ENCODE peak calls at places on chromosomes 7 and 10, in five cellular contexts. One of them, this sample, is unnamed.

GRCh38 chr7:20560325-20561180 is 54.9 kb upstream of the ABCB5 start:
- DNase-seq in hepatocyte: no peak
- DNase-seq in GM23248: no peak
- DNase-seq in HCT116: no peak
- DNase-seq in PC-3: no peak
- DNase-seq in this sample: no peak

GRCh38 chr10:97188234-97188847 is 2.6 kb upstream of the SLIT1 start:
- DNase-seq in hepatocyte: no peak
- DNase-seq in GM23248: no peak
- DNase-seq in HCT116: no peak
- DNase-seq in PC-3: no peak
- DNase-seq in this sample: no peak

GRCh38 chr10:116631871-116632295 is 11.1 kb downstream of the PNLIPRP2 start:
- DNase-seq in hepatocyte: no peak
- DNase-seq in GM23248: no peak
- DNase-seq in HCT116: no peak
- DNase-seq in PC-3: no peak
- DNase-seq in this sample: no peak

GRCh38 chr7:97107192-97107800 is 10.2 kb upstream of the SDHAF3 start:
- DNase-seq in hepatocyte: no peak
- DNase-seq in GM23248: peak
- DNase-seq in HCT116: no peak
- DNase-seq in PC-3: no peak
- DNase-seq in this sample: no peak

GRCh38 chr10:11154809-11155208 is 137.1 kb downstream of the CELF2 start:
- DNase-seq in hepatocyte: no peak
- DNase-seq in GM23248: peak
- DNase-seq in HCT116: no peak
- DNase-seq in PC-3: no peak
- DNase-seq in this sample: no peak

GRCh38 chr10:57716884-57717283 is 550.8 kb downstream of the IPMK start:
- DNase-seq in hepatocyte: peak
- DNase-seq in GM23248: peak
- DNase-seq in HCT116: no peak
- DNase-seq in PC-3: peak
- DNase-seq in this sample: no peak

GRCh38 chr10:129741978-129742741 is 221.9 kb downstream of the EBF3 start:
- DNase-seq in hepatocyte: no peak
- DNase-seq in GM23248: no peak
- DNase-seq in HCT116: no peak
- DNase-seq in PC-3: no peak
- DNase-seq in this sample: no peak

GRCh38 chr10:132187421-132188138 is 832 bp downstream of the DPYSL4 start:
- DNase-seq in hepatocyte: no peak
- DNase-seq in GM23248: peak
- DNase-seq in HCT116: no peak
- DNase-seq in PC-3: no peak
- DNase-seq in this sample: no peak

GRCh38 chr7:23597908-23598224 is 684 bp downstream of the CCDC126 start:
- DNase-seq in hepatocyte: no peak
- DNase-seq in GM23248: no peak
- DNase-seq in HCT116: no peak
- DNase-seq in PC-3: no peak
- DNase-seq in this sample: peak

GRCh38 chr10:109895848-109896247 is 27.5 kb downstream of the XPNPEP1 start:
- DNase-seq in hepatocyte: no peak
- DNase-seq in GM23248: no peak
- DNase-seq in HCT116: no peak
- DNase-seq in PC-3: no peak
- DNase-seq in this sample: no peak

GRCh38 chr10:68542046-68542445 is 14.7 kb upstream of the SLC25A16 start:
- DNase-seq in hepatocyte: no peak
- DNase-seq in GM23248: peak
- DNase-seq in HCT116: no peak
- DNase-seq in PC-3: peak
- DNase-seq in this sample: no peak

GRCh38 chr10:132939957-132940790 is 2.2 kb downstream of the CFAP46 start:
- DNase-seq in hepatocyte: peak
- DNase-seq in GM23248: peak
- DNase-seq in HCT116: no peak
- DNase-seq in PC-3: peak
- DNase-seq in this sample: peak

GRCh38 chr7:140605337-140605736 is 35.3 kb downstream of the DENND2A start:
- DNase-seq in hepatocyte: no peak
- DNase-seq in GM23248: peak
- DNase-seq in HCT116: no peak
- DNase-seq in PC-3: peak
- DNase-seq in this sample: no peak

GRCh38 chr10:72088879-72089585 is 681 bp upstream of the SPOCK2 start:
- DNase-seq in hepatocyte: no peak
- DNase-seq in GM23248: peak
- DNase-seq in HCT116: no peak
- DNase-seq in PC-3: no peak
- DNase-seq in this sample: no peak

DNA sequence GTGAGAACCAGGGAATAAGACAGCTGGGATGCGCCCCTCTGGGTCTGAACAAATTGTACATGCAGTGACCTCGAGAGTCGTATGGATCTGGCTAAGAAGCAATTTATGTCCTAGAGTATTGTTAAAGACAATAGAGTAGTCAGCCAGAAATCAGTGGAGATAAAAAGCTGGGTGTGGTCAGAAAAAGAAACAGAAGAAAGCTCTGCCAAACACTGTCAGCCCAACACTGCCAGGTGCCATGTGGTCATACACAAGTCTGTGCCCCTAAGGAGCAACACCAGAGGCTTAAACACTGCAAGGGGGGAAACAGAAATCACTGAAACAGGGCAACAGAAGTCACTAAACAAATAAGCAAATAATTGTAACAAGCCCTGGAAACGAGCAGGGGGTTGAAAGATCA is 62.1 kb downstream of the CNOT4 start:
- DNase-seq in hepatocyte: no peak
- DNase-seq in GM23248: no peak
- DNase-seq in HCT116: no peak
- DNase-seq in PC-3: no peak
- DNase-seq in this sample: no peak
- TF ChIP-seq EZH2phosphoT487 in hepatocyte: no peak
- TF ChIP-seq EZH2phosphoT487 in GM23248: no peak
- TF ChIP-seq EZH2phosphoT487 in HCT116: no peak
- TF ChIP-seq EZH2phosphoT487 in PC-3: no peak
- TF ChIP-seq EZH2phosphoT487 in this sample: no peak

DNA sequence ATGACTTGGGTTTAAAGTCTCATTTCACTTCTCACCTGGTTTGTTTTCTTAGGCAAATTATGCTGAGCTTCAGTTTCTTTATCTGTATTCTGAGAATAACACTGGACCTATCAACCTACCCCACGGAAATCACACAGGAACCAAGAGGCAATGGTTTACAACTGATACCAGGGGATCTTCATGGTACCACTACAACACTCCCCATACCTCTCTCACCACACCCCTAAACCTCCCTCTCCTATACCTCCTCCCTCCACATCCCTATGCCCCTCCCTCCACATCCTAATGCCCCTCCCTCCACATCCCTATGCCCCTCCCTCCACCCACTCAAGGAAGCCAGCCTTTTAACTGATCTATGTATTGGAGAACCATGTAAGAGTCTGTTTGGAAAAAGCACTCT is 9.9 kb downstream of the FAM204A start:
- DNase-seq in hepatocyte: no peak
- DNase-seq in GM23248: no peak
- DNase-seq in HCT116: no peak
- DNase-seq in PC-3: no peak
- DNase-seq in this sample: no peak
- TF ChIP-seq EZH2phosphoT487 in hepatocyte: no peak
- TF ChIP-seq EZH2phosphoT487 in GM23248: no peak
- TF ChIP-seq EZH2phosphoT487 in HCT116: no peak
- TF ChIP-seq EZH2phosphoT487 in PC-3: no peak
- TF ChIP-seq EZH2phosphoT487 in this sample: no peak

GRCh38 chr10:77907900-77908717 is 18.4 kb downstream of the DLG5 start:
- DNase-seq in hepatocyte: no peak
- DNase-seq in GM23248: no peak
- DNase-seq in HCT116: no peak
- DNase-seq in PC-3: peak
- DNase-seq in this sample: peak
- TF ChIP-seq EZH2phosphoT487 in hepatocyte: no peak
- TF ChIP-seq EZH2phosphoT487 in GM23248: no peak
- TF ChIP-seq EZH2phosphoT487 in HCT116: no peak
- TF ChIP-seq EZH2phosphoT487 in PC-3: no peak
- TF ChIP-seq EZH2phosphoT487 in this sample: no peak

GRCh38 chr7:116171094-116171493 is 39.2 kb upstream of the TES start:
- DNase-seq in hepatocyte: no peak
- DNase-seq in GM23248: no peak
- DNase-seq in HCT116: no peak
- DNase-seq in PC-3: no peak
- DNase-seq in this sample: no peak
- TF ChIP-seq EZH2phosphoT487 in hepatocyte: no peak
- TF ChIP-seq EZH2phosphoT487 in GM23248: no peak
- TF ChIP-seq EZH2phosphoT487 in HCT116: no peak
- TF ChIP-seq EZH2phosphoT487 in PC-3: no peak
- TF ChIP-seq EZH2phosphoT487 in this sample: no peak

DNA sequence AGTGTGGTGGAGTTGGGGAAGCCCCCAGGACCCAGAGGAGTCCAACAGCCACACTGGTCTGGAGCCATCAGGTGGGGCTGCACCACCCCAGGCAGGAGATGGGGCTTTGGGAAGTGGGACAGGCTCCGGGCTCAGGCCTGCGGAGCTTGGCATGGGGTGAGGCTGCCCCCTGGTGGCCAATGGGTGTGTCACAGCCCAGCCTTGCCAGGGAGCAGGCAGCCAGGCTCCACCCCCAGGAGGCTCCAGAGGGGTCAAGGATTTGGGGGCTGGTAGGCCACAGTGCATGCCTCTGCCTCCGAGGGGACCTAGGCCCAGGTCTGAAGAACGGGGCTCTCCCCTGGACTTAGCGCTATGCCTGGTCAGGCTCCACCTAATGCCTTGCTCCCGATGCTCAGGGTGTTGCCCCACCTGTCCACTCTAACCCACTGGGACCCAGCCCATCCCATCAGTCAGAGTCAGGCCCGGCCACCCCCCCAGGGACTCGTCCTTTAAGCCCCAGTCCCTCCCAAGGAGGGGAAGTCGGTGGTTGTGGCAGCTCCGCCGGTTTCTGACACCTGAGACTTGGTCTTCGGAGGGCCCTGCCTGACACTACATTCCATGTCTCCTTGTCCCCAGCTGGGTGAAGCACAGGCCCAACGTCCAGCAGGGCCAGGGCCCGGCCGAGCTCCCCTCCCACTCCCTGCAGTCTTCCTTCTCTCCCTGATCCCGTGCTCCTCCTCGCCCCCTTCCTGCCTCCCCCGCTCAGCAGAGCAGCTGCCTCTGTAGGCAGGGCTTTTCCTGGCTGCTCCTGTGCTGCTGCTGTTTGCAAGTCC is 11.3 kb upstream of the SAMD8 start:
- DNase-seq in hepatocyte: peak
- DNase-seq in GM23248: peak
- DNase-seq in HCT116: peak
- DNase-seq in PC-3: peak
- DNase-seq in this sample: peak
- TF ChIP-seq EZH2phosphoT487 in hepatocyte: no peak
- TF ChIP-seq EZH2phosphoT487 in GM23248: no peak
- TF ChIP-seq EZH2phosphoT487 in HCT116: no peak
- TF ChIP-seq EZH2phosphoT487 in PC-3: no peak
- TF ChIP-seq EZH2phosphoT487 in this sample: no peak

DNA sequence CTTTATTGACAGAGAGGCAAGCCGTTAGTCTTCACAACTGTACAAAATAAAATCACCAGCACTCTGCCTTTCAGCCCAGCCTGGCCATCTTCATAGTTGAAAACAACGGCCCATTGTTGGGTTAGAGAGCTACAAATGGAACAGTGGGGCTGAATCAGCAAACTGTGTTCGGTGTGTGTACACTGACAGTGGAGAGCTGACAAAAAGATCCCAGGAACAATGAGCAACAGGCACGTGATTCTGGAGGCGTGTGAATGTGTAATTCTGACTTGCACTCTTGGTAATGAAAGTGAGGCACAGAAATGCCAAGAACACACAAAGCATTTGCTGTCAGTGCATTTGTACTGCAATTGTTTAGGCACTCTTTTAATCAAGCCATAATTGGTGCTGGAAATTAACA is 303.7 kb downstream of the WDR11 start:
- DNase-seq in hepatocyte: peak
- DNase-seq in GM23248: no peak
- DNase-seq in HCT116: no peak
- DNase-seq in PC-3: no peak
- DNase-seq in this sample: no peak
- TF ChIP-seq EZH2phosphoT487 in hepatocyte: no peak
- TF ChIP-seq EZH2phosphoT487 in GM23248: no peak
- TF ChIP-seq EZH2phosphoT487 in HCT116: no peak
- TF ChIP-seq EZH2phosphoT487 in PC-3: no peak
- TF ChIP-seq EZH2phosphoT487 in this sample: no peak